ENCODE peak calls at places on chromosomes 16 and 17, in six cellular contexts. One of them, this sample, is unnamed.
A peak's percentile ranks its signal among the peaks of the same experiment; 100 is the strongest.

GRCh38 chr17:43825567-43825966 is 7.4 kb downstream of the MPP3 start:
- DNase-seq in tibial artery: no peak
- DNase-seq in BJ: no peak
- DNase-seq in breast epithelium: no peak
- DNase-seq in cardiac fibroblast: no peak
- DNase-seq in adrenal gland: no peak
- DNase-seq in this sample: no peak

GRCh38 chr17:81549031-81549557 is 3.1 kb downstream of the FAAP100 start:
- DNase-seq in BJ: no peak
- DNase-seq in adrenal gland: no peak
- DNase-seq in cardiac fibroblast: no peak
- DNase-seq in breast epithelium: no peak
- DNase-seq in tibial artery: no peak
- DNase-seq in this sample: no peak

GRCh38 chr16:21277927-21278706 is at the start of gene CRYM:
- DNase-seq in cardiac fibroblast: peak; percentile 43
- DNase-seq in BJ: no peak
- DNase-seq in breast epithelium: peak; percentile 32
- DNase-seq in adrenal gland: peak; percentile 60
- DNase-seq in tibial artery: peak; percentile 76
- DNase-seq in this sample: no peak

GRCh38 chr16:90020260-90020837 is 1.1 kb upstream of the DBNDD1 start:
- DNase-seq in BJ: no peak
- DNase-seq in adrenal gland: no peak
- DNase-seq in tibial artery: no peak
- DNase-seq in cardiac fibroblast: no peak
- DNase-seq in breast epithelium: no peak
- DNase-seq in this sample: no peak

GRCh38 chr17:33929181-33929724 is 325.8 kb upstream of the CCL2 start:
- DNase-seq in breast epithelium: no peak
- DNase-seq in BJ: no peak
- DNase-seq in tibial artery: no peak
- DNase-seq in adrenal gland: no peak
- DNase-seq in cardiac fibroblast: no peak
- DNase-seq in this sample: no peak

GRCh38 chr17:80943346-80944145 is 48.1 kb upstream of the CHMP6 start:
- DNase-seq in BJ: no peak
- DNase-seq in tibial artery: peak; percentile 59
- DNase-seq in cardiac fibroblast: no peak
- DNase-seq in breast epithelium: no peak
- DNase-seq in adrenal gland: no peak
- DNase-seq in this sample: no peak

GRCh38 chr16:46972429-46972970 is 974 bp downstream of the DNAJA2 start:
- DNase-seq in adrenal gland: no peak
- DNase-seq in BJ: no peak
- DNase-seq in breast epithelium: peak; percentile 21
- DNase-seq in cardiac fibroblast: peak; percentile 19
- DNase-seq in tibial artery: no peak
- DNase-seq in this sample: no peak

GRCh38 chr17:12320286-12320685 is 299.6 kb downstream of the MAP2K4 start:
- DNase-seq in adrenal gland: no peak
- DNase-seq in tibial artery: no peak
- DNase-seq in cardiac fibroblast: no peak
- DNase-seq in BJ: peak; percentile 7
- DNase-seq in breast epithelium: no peak
- DNase-seq in this sample: peak; percentile 4

GRCh38 chr17:77445030-77445907 is 304.5 kb downstream of the SEC14L1 start:
- DNase-seq in tibial artery: peak; percentile 79
- DNase-seq in BJ: no peak
- DNase-seq in cardiac fibroblast: peak; percentile 88
- DNase-seq in breast epithelium: no peak
- DNase-seq in adrenal gland: no peak
- DNase-seq in this sample: peak; percentile 88

GRCh38 chr16:1615761-1616160 is 3.6 kb downstream of the CRAMP1 start:
- DNase-seq in breast epithelium: no peak
- DNase-seq in tibial artery: no peak
- DNase-seq in BJ: peak; percentile 9
- DNase-seq in adrenal gland: no peak
- DNase-seq in cardiac fibroblast: no peak
- DNase-seq in this sample: no peak

GRCh38 chr17:1164935-1165556 is 14.7 kb downstream of the ABR start:
- DNase-seq in breast epithelium: no peak
- DNase-seq in cardiac fibroblast: no peak
- DNase-seq in tibial artery: no peak
- DNase-seq in adrenal gland: no peak
- DNase-seq in BJ: no peak
- DNase-seq in this sample: no peak
- TF ChIP-seq CTCF in breast epithelium: no peak
- TF ChIP-seq CTCF in cardiac fibroblast: no peak
- TF ChIP-seq CTCF in tibial artery: no peak
- TF ChIP-seq CTCF in adrenal gland: no peak
- TF ChIP-seq CTCF in BJ: no peak
- TF ChIP-seq CTCF in this sample: no peak

GRCh38 chr16:2817496-2818277 is 650 bp downstream of the PRSS21 start:
- DNase-seq in BJ: no peak
- DNase-seq in adrenal gland: no peak
- DNase-seq in cardiac fibroblast: no peak
- DNase-seq in breast epithelium: no peak
- DNase-seq in tibial artery: peak; percentile 50
- DNase-seq in this sample: no peak

GRCh38 chr16:2818278-2818876 is 1.3 kb downstream of the PRSS21 start:
- DNase-seq in breast epithelium: no peak
- DNase-seq in cardiac fibroblast: no peak
- DNase-seq in adrenal gland: no peak
- DNase-seq in tibial artery: peak; percentile 53
- DNase-seq in BJ: no peak
- DNase-seq in this sample: no peak

GRCh38 chr16:2814757-2815298 is 2.2 kb upstream of the PRSS21 start:
- DNase-seq in BJ: no peak
- DNase-seq in tibial artery: no peak
- DNase-seq in breast epithelium: no peak
- DNase-seq in cardiac fibroblast: no peak
- DNase-seq in adrenal gland: no peak
- DNase-seq in this sample: no peak

GRCh38 chr16:2815299-2815771 is 1.7 kb upstream of the PRSS21 start:
- DNase-seq in breast epithelium: no peak
- DNase-seq in tibial artery: no peak
- DNase-seq in cardiac fibroblast: no peak
- DNase-seq in adrenal gland: no peak
- DNase-seq in BJ: no peak
- DNase-seq in this sample: no peak

DNA sequence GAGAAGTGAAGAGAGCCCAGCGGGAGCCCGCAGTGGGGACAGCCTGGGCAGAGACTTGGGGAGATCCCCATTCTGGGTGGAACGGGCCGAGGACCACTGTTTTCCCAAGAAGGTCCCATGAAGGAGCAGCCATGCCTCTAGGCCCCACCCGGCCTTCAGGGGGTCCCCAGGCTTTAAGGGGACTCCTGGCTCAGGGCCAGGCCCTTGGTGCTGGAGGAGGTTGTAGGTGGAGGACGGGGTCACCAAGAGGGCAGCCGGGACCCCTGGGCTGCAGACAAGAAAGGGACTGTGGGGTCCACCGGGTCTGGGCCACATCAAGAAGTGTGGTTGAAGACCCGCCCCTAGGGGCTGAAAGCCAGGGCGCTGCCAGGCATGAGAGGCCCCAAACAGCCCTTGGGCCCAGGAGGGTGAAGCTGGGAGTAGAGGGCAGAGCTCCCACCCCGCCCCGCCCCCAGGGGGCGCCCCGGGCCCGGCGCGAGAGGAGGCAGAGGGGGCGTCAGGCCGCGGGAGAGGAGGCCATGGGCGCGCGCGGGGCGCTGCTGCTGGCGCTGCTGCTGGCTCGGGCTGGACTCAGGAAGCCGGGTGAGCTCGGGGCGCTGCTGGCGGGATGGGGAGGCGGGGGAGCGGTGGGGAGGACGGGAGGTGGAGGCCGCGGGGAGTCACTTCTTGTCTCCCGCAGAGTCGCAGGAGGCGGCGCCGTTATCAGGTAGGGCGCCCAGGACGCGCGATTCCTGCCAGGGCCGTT is at the start of gene PRSS21:
- DNase-seq in tibial artery: no peak
- DNase-seq in adrenal gland: no peak
- DNase-seq in BJ: no peak
- DNase-seq in cardiac fibroblast: no peak
- DNase-seq in breast epithelium: no peak
- DNase-seq in this sample: no peak
- TF ChIP-seq CTCF in tibial artery: no peak
- TF ChIP-seq CTCF in adrenal gland: no peak
- TF ChIP-seq CTCF in BJ: no peak
- TF ChIP-seq CTCF in cardiac fibroblast: no peak
- TF ChIP-seq CTCF in breast epithelium: no peak
- TF ChIP-seq CTCF in this sample: peak; percentile 0

GRCh38 chr16:67104061-67104460 is 5.7 kb upstream of the PHAF1 start:
- DNase-seq in BJ: no peak
- DNase-seq in cardiac fibroblast: peak; percentile 49
- DNase-seq in breast epithelium: no peak
- DNase-seq in tibial artery: peak; percentile 32
- DNase-seq in adrenal gland: no peak
- DNase-seq in this sample: no peak
- TF ChIP-seq CTCF in BJ: peak; percentile 45
- TF ChIP-seq CTCF in cardiac fibroblast: peak; percentile 48
- TF ChIP-seq CTCF in breast epithelium: no peak
- TF ChIP-seq CTCF in tibial artery: no peak
- TF ChIP-seq CTCF in adrenal gland: peak; percentile 30
- TF ChIP-seq CTCF in this sample: peak; percentile 28

GRCh38 chr16:87703071-87703470 is 62.7 kb downstream of the KLHDC4 start:
- DNase-seq in BJ: no peak
- DNase-seq in tibial artery: no peak
- DNase-seq in adrenal gland: no peak
- DNase-seq in breast epithelium: no peak
- DNase-seq in cardiac fibroblast: no peak
- DNase-seq in this sample: no peak

GRCh38 chr16:87701066-87701425 is 64.7 kb downstream of the KLHDC4 start:
- DNase-seq in adrenal gland: no peak
- DNase-seq in cardiac fibroblast: no peak
- DNase-seq in BJ: no peak
- DNase-seq in tibial artery: no peak
- DNase-seq in breast epithelium: no peak
- DNase-seq in this sample: no peak

GRCh38 chr16:87703835-87704375 is 61.9 kb downstream of the KLHDC4 start:
- DNase-seq in adrenal gland: no peak
- DNase-seq in cardiac fibroblast: no peak
- DNase-seq in breast epithelium: no peak
- DNase-seq in tibial artery: no peak
- DNase-seq in BJ: no peak
- DNase-seq in this sample: no peak

GRCh38 chr16:87701505-87701921 is 64.3 kb downstream of the KLHDC4 start:
- DNase-seq in adrenal gland: no peak
- DNase-seq in breast epithelium: no peak
- DNase-seq in cardiac fibroblast: no peak
- DNase-seq in tibial artery: no peak
- DNase-seq in BJ: no peak
- DNase-seq in this sample: no peak

DNA sequence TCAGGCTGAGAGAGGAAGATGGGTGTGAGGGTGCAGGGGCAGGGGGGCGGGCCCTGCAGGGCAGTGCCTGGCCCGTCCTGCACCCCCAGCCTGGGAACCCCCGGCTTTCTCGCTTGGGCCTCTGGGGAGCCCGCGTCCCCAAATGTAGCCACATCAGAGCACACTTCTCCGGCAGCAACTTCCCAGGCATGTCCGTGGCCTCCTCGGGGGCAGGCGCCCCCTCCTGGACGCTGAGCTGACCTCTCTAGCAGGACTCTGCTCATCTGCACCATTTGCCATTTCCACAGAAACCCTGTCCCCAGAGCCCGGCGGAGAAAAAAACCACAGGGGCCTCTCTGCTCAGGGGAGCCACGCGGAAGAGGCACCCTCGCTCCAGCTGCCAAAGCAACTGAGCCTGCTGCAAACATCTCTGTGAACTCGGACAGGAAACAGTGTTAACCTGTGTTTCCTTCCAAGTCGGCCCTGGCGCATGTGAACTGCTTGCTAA is 63.4 kb downstream of the KLHDC4 start:
- DNase-seq in breast epithelium: no peak
- DNase-seq in BJ: no peak
- DNase-seq in adrenal gland: no peak
- DNase-seq in cardiac fibroblast: peak; percentile 40
- DNase-seq in tibial artery: no peak
- DNase-seq in this sample: no peak
- TF ChIP-seq CTCF in breast epithelium: no peak
- TF ChIP-seq CTCF in BJ: peak; percentile 62
- TF ChIP-seq CTCF in adrenal gland: peak; percentile 26
- TF ChIP-seq CTCF in cardiac fibroblast: peak; percentile 73
- TF ChIP-seq CTCF in tibial artery: no peak
- TF ChIP-seq CTCF in this sample: peak; percentile 47